ENCODE peak calls at places on chromosomes 1 and 21, in four cellular contexts. C is GM20000, G is astrocyte, F is GM13976. P is an unnamed sample.

GRCh38 chr1:89615676-89616598 is 17.0 kb upstream of the LRRC8C start:
- DNase-seq in C (no peak), F (no peak), G (no peak), P (no peak)

GRCh38 chr21:44845418-44846200 is 27.7 kb upstream of the SUMO3 start:
- DNase-seq in G (peak), C (peak), F (peak), P (peak)

GRCh38 chr1:45493116-45493697 is 2.2 kb upstream of the TESK2 start:
- DNase-seq in C (peak), F (peak), G (no peak), P (peak)

GRCh38 chr1:87224209-87224608 is 104.5 kb upstream of the LMO4 start:
- DNase-seq in F (no peak), C (no peak), G (peak), P (no peak)

GRCh38 chr1:25540750-25541350 is 2.6 kb upstream of the LDLRAP1 start:
- DNase-seq in F (no peak), G (no peak), C (no peak), P (no peak)

GRCh38 chr1:167798951-167799350 is 77.2 kb downstream of the MPZL1 start:
- DNase-seq in G (no peak), C (no peak), F (no peak), P (no peak)

GRCh38 chr1:109769335-109770078 is 5.8 kb upstream of the EPS8L3 start:
- DNase-seq in G (peak), C (no peak), F (no peak), P (no peak)

GRCh38 chr1:92480813-92481597 is 5.7 kb downstream of the GFI1 start:
- DNase-seq in C (no peak), F (no peak), G (no peak), P (no peak)

GRCh38 chr1:8883510-8883909 is 5.0 kb upstream of the ENO1 start:
- DNase-seq in F (no peak), C (no peak), G (no peak), P (no peak)

GRCh38 chr1:205095422-205095821 is 11.2 kb upstream of the TMEM81 start:
- DNase-seq in F (no peak), C (no peak), G (no peak), P (no peak)

GRCh38 chr21:45080639-45081414 is 6.4 kb downstream of the ADARB1 start:
- DNase-seq in F (no peak), C (no peak), G (peak), P (no peak)

GRCh38 chr1:208207388-208208131 is 36.6 kb downstream of the PLXNA2 start:
- DNase-seq in G (peak), F (no peak), C (no peak), P (no peak)

GRCh38 chr21:29217818-29218252 is 80.9 kb upstream of the BACH1 start:
- DNase-seq in G (peak), F (no peak), C (no peak), P (no peak)

GRCh38 chr1:33219886-33220661 is 36.2 kb upstream of the ZNF362 start:
- DNase-seq in C (no peak), F (no peak), G (peak), P (no peak)

GRCh38 chr1:73106931-73107330 is 824.6 kb upstream of the NEGR1 start:
- DNase-seq in C (no peak), G (no peak), F (no peak), P (no peak)

GRCh38 chr1:42958488-42959317 is at the start of gene SLC2A1:
- DNase-seq in G (peak), C (peak), F (peak), P (peak)

GRCh38 chr1:152023221-152023620 is 13.6 kb downstream of the S100A11 start:
- DNase-seq in G (no peak), F (no peak), C (no peak), P (no peak)

GRCh38 chr1:23217421-23218115 is at the start of gene HTR1D:
- DNase-seq in F (peak), C (no peak), G (no peak), P (no peak)

GRCh38 chr1:10663668-10664035 is 132.8 kb downstream of the CASZ1 start:
- DNase-seq in C (no peak), F (no peak), G (no peak), P (no peak)

GRCh38 chr1:149846600-149847466 is 52.5 kb upstream of the BOLA1 start:
- DNase-seq in C (no peak), G (no peak), F (no peak), P (no peak)

GRCh38 chr1:82894635-82895034 is 1093.9 kb downstream of the ADGRL2 start:
- DNase-seq in F (no peak), G (no peak), C (no peak), P (no peak)

GRCh38 chr1:235078480-235078803 is 50.2 kb downstream of the TOMM20 start:
- DNase-seq in G (no peak), C (no peak), F (no peak), P (no peak)

GRCh38 chr1:31910933-31911332 is 27.2 kb downstream of the PTP4A2 start:
- DNase-seq in F (no peak), G (no peak), C (no peak), P (no peak)

GRCh38 chr1:63710776-63711175 is 63.0 kb upstream of the ROR1 start:
- DNase-seq in G (no peak), F (no peak), C (no peak), P (no peak)
- TF ChIP-seq CTCF in G (no peak), F (no peak), C (no peak), P (no peak)

DNA sequence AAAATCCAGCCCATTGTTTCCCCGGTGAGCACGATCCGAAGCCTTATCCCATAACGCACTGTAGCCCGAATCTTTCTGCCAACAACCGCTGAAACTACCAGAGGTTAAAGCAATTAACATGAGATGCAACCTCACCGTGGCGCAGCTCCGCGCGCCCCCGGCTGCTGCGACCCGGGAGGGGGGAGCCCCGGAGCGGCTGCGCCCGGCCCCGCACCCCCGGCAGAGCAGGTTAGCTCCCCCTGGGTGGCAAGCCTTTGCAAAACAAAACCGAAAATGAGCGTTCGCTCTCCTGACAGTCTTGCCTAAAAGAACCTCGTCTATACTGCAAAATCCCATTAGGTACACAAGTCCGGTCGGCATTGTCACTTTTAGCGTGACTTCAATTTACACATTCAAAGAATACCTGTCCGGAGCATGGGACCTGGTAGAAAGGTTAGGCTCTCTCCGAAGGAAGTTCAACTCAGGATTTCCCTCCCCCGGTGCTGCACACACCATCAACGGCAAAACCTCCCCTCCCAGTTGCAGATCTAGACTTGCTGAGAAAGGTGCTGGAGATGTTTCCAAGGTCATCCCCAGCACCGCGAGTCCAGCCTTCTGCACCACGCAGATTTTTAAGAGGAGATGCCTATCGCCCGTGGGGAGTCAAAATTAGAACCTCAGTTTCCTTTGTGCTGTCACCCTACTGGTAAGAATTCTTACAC is 107.5 kb downstream of the ZNF281 start:
- DNase-seq in C (peak), G (peak), F (peak), P (peak)
- TF ChIP-seq CTCF in C (no peak), G (no peak), F (no peak), P (peak)

GRCh38 chr1:3627515-3628253 is 2.9 kb downstream of the TPRG1L start:
- DNase-seq in C (no peak), F (no peak), G (no peak), P (no peak)

GRCh38 chr1:3628445-3628844 is 3.6 kb downstream of the TPRG1L start:
- DNase-seq in G (no peak), C (no peak), F (no peak), P (no peak)

GRCh38 chr1:3623441-3624150 is 1.2 kb upstream of the TPRG1L start:
- DNase-seq in C (no peak), G (no peak), F (no peak), P (no peak)

GRCh38 chr1:3624194-3625136 is at the start of gene TPRG1L:
- DNase-seq in F (peak), C (peak), G (peak), P (peak)

GRCh38 chr1:3625151-3625907 is 514 bp downstream of the TPRG1L start:
- DNase-seq in C (no peak), F (no peak), G (peak), P (no peak)
- TF ChIP-seq CTCF in C (no peak), F (no peak), G (no peak), P (no peak)

DNA sequence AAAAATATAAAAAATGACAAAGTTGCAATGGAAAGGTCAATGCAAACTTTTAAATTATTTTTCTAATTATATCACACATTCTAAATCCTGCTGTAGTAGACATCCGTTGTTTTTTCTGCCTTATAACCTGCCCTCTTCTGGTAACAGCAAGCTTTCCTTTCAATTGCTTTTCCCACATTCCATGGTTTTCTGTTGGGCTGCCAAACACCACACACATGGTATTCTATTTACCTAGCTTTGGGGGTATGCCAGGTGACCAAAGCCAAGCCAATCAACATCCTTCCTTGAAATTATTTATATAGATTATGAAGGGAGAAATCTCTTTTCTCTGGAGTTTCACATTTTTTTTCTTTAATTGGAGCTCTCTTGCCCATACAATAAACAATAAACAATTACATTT is 3.4 kb upstream of the LAMC1 start:
- DNase-seq in G (peak), C (no peak), F (no peak), P (no peak)
- TF ChIP-seq CTCF in G (peak), C (no peak), F (no peak), P (no peak)

GRCh38 chr1:172779501-172779900 is 120.6 kb downstream of the FASLG start:
- DNase-seq in G (no peak), F (no peak), C (no peak), P (no peak)

GRCh38 chr1:172775598-172776570 is 117.0 kb downstream of the FASLG start:
- DNase-seq in F (no peak), G (no peak), C (no peak), P (no peak)

GRCh38 chr1:172777767-172778166 is 118.9 kb downstream of the FASLG start:
- DNase-seq in G (no peak), F (no peak), C (no peak), P (no peak)

GRCh38 chr1:172781513-172782140 is 122.7 kb downstream of the FASLG start:
- DNase-seq in G (no peak), C (no peak), F (no peak), P (no peak)

GRCh38 chr1:172778461-172779455 is 119.9 kb downstream of the FASLG start:
- DNase-seq in F (peak), C (peak), G (no peak), P (peak)
- TF ChIP-seq CTCF in F (peak), C (peak), G (no peak), P (peak)

DNA sequence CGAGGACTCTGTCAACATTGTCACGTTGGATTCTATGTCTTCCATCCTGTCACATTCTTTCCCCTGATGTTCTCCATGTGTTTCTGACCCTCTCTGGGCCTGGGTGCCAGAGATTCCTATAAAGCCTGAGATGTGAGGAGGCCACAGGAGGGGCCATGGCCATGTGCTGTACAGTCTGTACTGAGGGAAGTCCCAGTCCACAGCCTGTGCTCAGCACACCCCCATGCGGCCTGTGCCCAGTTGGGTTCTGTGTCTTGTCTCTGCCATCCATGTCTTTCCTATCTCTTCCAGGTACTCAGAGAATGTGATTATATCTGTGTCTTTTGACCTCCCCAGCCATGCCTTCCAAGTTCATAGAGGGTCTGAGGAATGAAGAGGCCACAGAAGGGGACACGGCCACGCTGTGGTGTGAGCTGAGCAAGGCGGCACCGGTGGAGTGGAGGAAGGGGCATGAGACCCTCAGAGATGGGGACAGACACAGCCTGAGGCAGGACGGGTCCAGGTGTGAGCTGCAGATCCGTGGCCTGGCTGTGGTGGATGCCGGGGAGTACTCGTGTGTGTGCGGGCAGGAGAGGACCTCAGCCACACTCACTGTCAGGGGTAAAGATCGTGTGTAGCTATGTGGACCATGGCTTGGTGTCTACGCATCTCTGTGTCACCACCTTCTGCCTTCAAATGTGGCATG is 86.1 kb downstream of the OBSCN start:
- DNase-seq in G (no peak), C (no peak), F (no peak), P (no peak)
- TF ChIP-seq CTCF in G (no peak), C (no peak), F (no peak), P (no peak)

GRCh38 chr1:202208458-202208857 is 14.9 kb downstream of the LGR6 start:
- DNase-seq in C (no peak), G (no peak), F (no peak), P (no peak)

GRCh38 chr1:202205523-202206190 is 12.1 kb downstream of the LGR6 start:
- DNase-seq in C (no peak), F (no peak), G (no peak), P (no peak)

GRCh38 chr1:202204065-202204464 is 10.5 kb downstream of the LGR6 start:
- DNase-seq in C (no peak), F (no peak), G (no peak), P (no peak)

GRCh38 chr1:202210370-202210769 is 16.8 kb downstream of the LGR6 start:
- DNase-seq in C (no peak), F (no peak), G (peak), P (no peak)

DNA sequence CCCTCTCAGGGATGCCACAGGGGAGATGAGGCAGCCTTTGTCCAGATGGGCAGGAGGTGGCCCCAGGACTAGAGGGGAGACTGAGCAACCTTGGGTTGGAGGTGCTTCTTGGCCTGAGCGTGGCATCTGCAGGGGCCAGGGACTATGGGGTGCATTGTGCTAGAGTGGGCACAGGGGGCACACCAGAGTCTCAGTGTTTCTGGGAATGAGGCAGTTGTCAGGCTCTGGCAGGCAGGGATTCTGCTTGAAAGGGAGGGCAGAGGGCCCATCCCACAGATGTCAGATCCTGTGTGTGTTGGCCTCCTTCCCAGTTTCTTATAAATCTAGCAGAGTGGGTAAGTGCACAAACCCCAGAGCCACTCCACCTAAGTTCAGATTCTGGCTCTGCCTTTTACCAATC is 13.7 kb downstream of the LGR6 start:
- DNase-seq in C (no peak), G (peak), F (no peak), P (no peak)
- TF ChIP-seq CTCF in C (no peak), G (no peak), F (no peak), P (no peak)

DNA sequence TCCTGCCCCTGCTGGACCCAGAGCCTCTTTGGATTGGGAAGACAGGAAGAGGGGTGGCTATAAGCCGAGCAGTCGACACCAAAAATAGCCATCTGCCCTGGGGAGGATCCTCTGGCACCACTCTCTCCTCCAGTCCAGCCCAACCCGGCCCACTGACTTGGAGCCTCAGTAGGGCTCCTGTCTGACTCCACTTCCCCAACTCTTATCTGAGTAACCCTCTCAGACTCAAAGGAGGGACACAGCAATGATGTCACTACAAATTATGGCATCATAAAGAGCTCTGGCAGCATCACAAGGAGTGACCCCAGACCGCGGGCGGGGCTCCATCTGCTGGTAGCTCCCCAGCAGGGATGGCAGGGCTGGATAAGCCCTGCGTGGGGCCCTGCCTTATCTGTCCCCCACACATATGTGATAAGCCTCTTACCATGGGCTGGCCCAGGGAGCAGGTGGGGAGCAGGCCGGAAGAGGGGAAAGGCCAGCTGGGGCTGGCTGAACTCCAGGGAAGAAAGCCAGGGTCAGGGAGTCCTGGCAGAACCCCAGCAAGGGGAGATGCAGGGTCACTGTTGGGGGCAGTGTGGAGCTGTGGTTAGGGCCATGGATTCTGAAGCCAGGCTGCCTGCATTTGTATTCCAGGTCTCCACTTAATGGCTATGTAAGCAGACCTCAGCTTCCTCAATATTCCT is 4.6 kb upstream of the SLC6A9 start:
- DNase-seq in F (peak), C (no peak), G (no peak), P (peak)
- TF ChIP-seq CTCF in F (no peak), C (no peak), G (no peak), P (no peak)

GRCh38 chr21:18384771-18385170 is 18.8 kb downstream of the TMPRSS15 start:
- DNase-seq in C (no peak), G (no peak), F (no peak), P (no peak)
- TF ChIP-seq CTCF in C (peak), G (peak), F (no peak), P (no peak)

GRCh38 chr21:32732544-32732943 is 4.7 kb upstream of the SYNJ1 start:
- DNase-seq in F (no peak), C (no peak), G (no peak), P (no peak)
- TF ChIP-seq CTCF in F (no peak), C (no peak), G (no peak), P (no peak)